ENCODE peak calls at places on chromosomes 7 and 10, in seven cellular contexts. L, W, V, N, K, Y and O are unnamed samples.

GRCh38 chr7:4527988-4528641 is 154.0 kb upstream of the FOXK1 start:
- DNase-seq in L (no peak), W (no peak), V (no peak), N (no peak), K (no peak), Y (no peak), O (no peak)

GRCh38 chr7:68414631-68415425 is 1183.4 kb upstream of the AUTS2 start:
- DNase-seq in L (no peak), W (no peak), V (no peak), N (no peak), K (peak; percentile 41), Y (peak; percentile 17), O (no peak)

GRCh38 chr10:13792011-13792410 is 205.2 kb downstream of the PRPF18 start:
- DNase-seq in L (no peak), W (no peak), V (no peak), N (no peak), K (no peak), Y (peak; percentile 71), O (peak; percentile 38)

GRCh38 chr10:87677595-87677994 is 17.9 kb downstream of the PAPSS2 start:
- DNase-seq in L (no peak), W (no peak), V (no peak), N (no peak), K (no peak), Y (no peak), O (no peak)

GRCh38 chr7:29386196-29386765 is 177.4 kb upstream of the PRR15 start:
- DNase-seq in L (no peak), W (no peak), V (no peak), N (no peak), K (no peak), Y (no peak), O (no peak)

GRCh38 chr7:120941064-120941463 is 9.5 kb upstream of the ING3 start:
- DNase-seq in L (no peak), W (no peak), V (no peak), N (no peak), K (no peak), Y (no peak), O (no peak)

GRCh38 chr10:29023678-29024077 is 265.2 kb upstream of the LYZL1 start:
- DNase-seq in L (no peak), W (no peak), V (peak; percentile 35), N (no peak), K (no peak), Y (no peak), O (no peak)

GRCh38 chr10:69481280-69481679 is 30.0 kb downstream of the TSPAN15 start:
- DNase-seq in L (no peak), W (no peak), V (no peak), N (no peak), K (peak; percentile 81), Y (no peak), O (no peak)

GRCh38 chr7:16891338-16891737 is 9.6 kb upstream of the AGR3 start:
- DNase-seq in L (peak; percentile 63), W (peak; percentile 66), V (peak; percentile 31), N (no peak), K (peak; percentile 69), Y (no peak), O (peak; percentile 58)

GRCh38 chr7:142188846-142189245 is 69.0 kb downstream of the PRSS58 start:
- DNase-seq in L (peak; percentile 5), W (no peak), V (no peak), N (no peak), K (peak; percentile 54), Y (no peak), O (no peak)

GRCh38 chr10:36802523-36803153 is 322.8 kb upstream of the ANKRD30A start:
- DNase-seq in L (no peak), W (no peak), V (no peak), N (no peak), K (no peak), Y (peak; percentile 74), O (no peak)

DNA sequence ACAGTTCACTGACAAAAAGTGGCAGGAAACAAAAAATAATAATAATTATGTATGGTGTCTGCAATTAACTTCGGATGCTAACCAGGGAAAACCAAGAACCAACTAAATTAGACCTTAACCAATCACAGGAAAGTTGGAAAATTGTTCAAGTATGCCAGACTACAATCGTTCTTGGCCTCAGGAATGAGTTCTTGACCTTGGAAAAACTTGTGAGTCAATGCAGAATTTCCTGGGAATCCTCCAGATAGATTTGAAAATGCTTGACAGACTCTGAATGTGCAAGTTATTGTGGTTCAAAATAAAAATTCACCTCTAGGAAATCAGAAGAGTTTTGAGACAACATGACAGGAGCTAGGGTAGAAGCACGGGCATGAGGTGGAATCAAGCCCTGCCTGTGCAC is 171.5 kb downstream of the C7orf25 start:
- DNase-seq in L (no peak), W (no peak), V (no peak), N (no peak), K (no peak), Y (no peak), O (no peak)
- H3K27ac ChIP-seq in L (no peak overlapping the region), W (no peak overlapping the region), V (no peak overlapping the region), N (no peak overlapping the region), K (no peak overlapping the region), Y (no peak overlapping the region), O (no peak overlapping the region)

DNA sequence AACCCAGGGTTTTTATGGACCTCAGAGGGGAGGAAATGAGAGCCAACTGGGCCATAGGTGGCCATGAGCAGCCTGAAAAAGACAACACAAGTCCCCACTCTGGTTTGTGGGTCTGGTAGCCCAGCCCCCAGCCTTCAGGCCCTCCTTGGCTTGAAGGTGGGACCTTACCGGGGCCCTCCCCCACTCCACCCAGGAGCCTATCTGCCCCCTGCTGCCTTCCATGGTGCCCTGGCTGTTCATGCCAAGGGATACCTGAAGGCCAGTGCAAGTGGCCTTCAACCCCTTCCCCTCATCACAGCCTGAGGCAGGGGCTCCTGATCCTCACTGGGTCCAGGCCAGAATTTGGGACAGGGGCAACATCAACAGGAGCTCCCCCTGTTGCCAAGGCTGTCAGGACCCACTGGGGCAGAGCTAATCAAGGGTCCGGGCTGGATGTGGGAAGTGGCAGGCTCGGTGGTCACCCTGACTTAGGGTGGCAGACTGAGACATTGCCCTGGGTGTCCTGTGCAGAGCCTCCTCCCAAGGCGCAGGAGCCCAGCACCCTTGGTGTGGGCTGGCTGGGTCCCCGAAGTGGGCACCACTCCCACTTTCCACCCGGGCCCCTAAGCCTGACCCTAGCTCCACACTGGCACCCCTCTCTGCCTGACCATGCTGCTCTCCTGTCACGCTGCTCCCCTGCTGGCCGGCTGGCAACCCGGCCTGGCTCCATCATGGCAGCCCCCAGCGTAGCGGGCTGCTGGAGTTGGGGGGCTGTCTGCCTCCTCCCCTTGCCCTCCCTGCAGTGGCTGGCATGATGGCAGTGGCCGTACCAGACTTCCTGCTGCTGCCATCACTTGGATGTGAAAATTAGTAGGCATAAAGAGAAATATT is 6.4 kb downstream of the WDFY4 start:
- DNase-seq in L (no peak), W (peak; percentile 26), V (no peak), N (no peak), K (no peak), Y (no peak), O (no peak)
- H3K27me3 ChIP-seq in L (no peaks in the 10 kb centered on the region), W (no peaks in the 10 kb centered on the region), V (peaks cover 10% of the 10 kb centered on the region), N (no peaks in the 10 kb centered on the region), K (no peaks in the 10 kb centered on the region), Y (no peaks in the 10 kb centered on the region), O (no peaks in the 10 kb centered on the region)

DNA sequence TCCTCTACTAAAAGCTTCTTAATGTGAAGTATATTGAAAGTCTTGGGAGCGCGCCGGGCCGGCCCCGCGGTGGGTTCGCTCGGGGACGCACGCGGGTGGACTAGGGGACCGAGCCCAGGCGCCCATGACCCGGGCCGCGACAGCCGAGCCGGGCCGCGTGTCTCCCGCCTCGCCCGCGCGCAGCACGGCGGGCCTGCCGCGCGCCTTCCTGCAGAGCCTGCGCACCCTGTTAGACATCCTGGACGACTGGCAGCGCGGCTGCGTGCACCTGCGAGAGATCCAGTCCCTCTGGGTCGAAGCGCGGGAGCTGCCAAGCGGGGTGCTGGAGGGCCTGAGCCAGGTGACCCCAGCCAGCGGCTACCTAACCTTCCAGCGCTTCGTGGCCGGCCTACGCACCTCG is 25.4 kb upstream of the ZNF735 start:
- DNase-seq in L (no peak), W (no peak), V (no peak), N (no peak), K (no peak), Y (peak; percentile 36), O (no peak)
- H3K9ac ChIP-seq in L (no peak overlapping the region), W (no peak overlapping the region), V (no peak overlapping the region), N (no peak overlapping the region), K (no peak overlapping the region), Y (no peak overlapping the region), O (no peak overlapping the region)

DNA sequence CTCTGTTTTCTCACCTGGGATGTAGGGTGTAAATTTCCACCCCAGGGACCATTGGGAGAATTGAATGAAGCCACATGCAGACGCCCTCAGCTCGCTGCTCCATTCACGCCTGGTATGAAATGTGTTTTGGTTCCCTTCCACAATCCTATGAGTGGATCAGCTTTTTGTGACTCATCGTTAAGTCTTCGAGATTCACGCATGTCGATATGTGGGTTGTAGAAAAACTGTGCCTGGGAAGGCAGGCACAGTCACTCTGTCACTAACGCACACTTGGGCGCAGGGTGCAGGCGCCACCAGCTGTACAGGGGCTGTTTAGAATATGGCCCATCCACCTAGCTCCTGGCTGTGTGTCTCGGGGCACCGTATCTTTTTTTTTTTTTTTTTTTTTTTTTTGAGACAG is 64.2 kb upstream of the SH2B2 start:
- DNase-seq in L (no peak), W (no peak), V (peak; percentile 84), N (no peak), K (no peak), Y (no peak), O (no peak)
- H3K27ac ChIP-seq in L (no peak overlapping the region), W (no peak overlapping the region), V (peak overlapping the region; percentile 79), N (no peak overlapping the region), K (peak overlapping the region; percentile 91), Y (peak overlapping the region; percentile 86), O (no peak overlapping the region)

GRCh38 chr7:116949941-116950801 is 3.1 kb upstream of the ST7 start:
- DNase-seq in L (no peak), W (no peak), V (no peak), N (no peak), K (no peak), Y (no peak), O (no peak)
- H3K27me3 ChIP-seq in L (no peaks in the 10 kb centered on the region), W (peaks cover 6% of the 10 kb centered on the region), V (no peaks in the 10 kb centered on the region), N (no peaks in the 10 kb centered on the region), K (no peaks in the 10 kb centered on the region), Y (no peaks in the 10 kb centered on the region), O (no peaks in the 10 kb centered on the region)